ENCODE peak calls at places on chromosomes 5 and 9, in nine cellular contexts. Q, B, X, H, V, A, P, Z and M are unnamed samples.

GRCh38 chr5:171764265-171764664 is 21.4 kb upstream of the SMIM23 start:
- DNase-seq in H (no peak), B (no peak), Q (no peak), V (no peak), X (no peak), P (no peak), Z (no peak), A (no peak), M (no peak)

GRCh38 chr9:115291841-115292240 is 173.9 kb upstream of the TNC start:
- DNase-seq in B (peak), Z (no peak), A (peak), H (no peak), X (no peak), Q (no peak), P (no peak), V (no peak), M (no peak)

GRCh38 chr9:81737871-81738507 is 48.6 kb upstream of the TLE1 start:
- DNase-seq in V (peak), Z (no peak), Q (no peak), X (peak), P (peak), B (peak), H (peak), A (peak), M (no peak)

GRCh38 chr5:45385321-45386058 is 310.7 kb downstream of the HCN1 start:
- DNase-seq in B (peak), H (peak), V (no peak), Q (no peak), Z (no peak), X (peak), A (peak), P (peak), M (no peak)

GRCh38 chr9:136171801-136172411 is 33.0 kb downstream of the LHX3 start:
- DNase-seq in Q (no peak), X (no peak), A (no peak), V (no peak), P (no peak), H (no peak), B (no peak), Z (no peak), M (no peak)

GRCh38 chr5:165913059-165913458 is 2378.4 kb upstream of the WWC1 start:
- DNase-seq in V (no peak), Z (no peak), H (no peak), A (no peak), P (no peak), X (no peak), Q (no peak), B (no peak), M (no peak)

GRCh38 chr9:20197976-20198685 is 409.3 kb upstream of the SLC24A2 start:
- DNase-seq in Q (no peak), B (no peak), H (no peak), X (no peak), Z (peak), A (no peak), P (no peak), V (no peak), M (no peak)

GRCh38 chr5:132829742-132830435 is 558 bp downstream of the SHROOM1 start:
- DNase-seq in A (peak), X (no peak), V (peak), B (peak), Q (peak), Z (peak), H (peak), P (peak), M (peak)

GRCh38 chr9:70630971-70631370 is 216.5 kb upstream of the KLF9 start:
- DNase-seq in X (no peak), P (no peak), H (no peak), B (no peak), V (no peak), Q (no peak), A (no peak), Z (no peak), M (peak)

GRCh38 chr5:109692011-109692410 is 2.3 kb downstream of the MAN2A1 start:
- DNase-seq in Z (no peak), A (peak), V (no peak), X (no peak), P (no peak), B (peak), Q (no peak), H (peak), M (no peak)

GRCh38 chr5:103271570-103272289 is 13.2 kb downstream of the MACIR start:
- DNase-seq in H (no peak), P (no peak), Z (no peak), B (no peak), V (no peak), Q (no peak), X (no peak), A (peak), M (no peak)